ENCODE peak calls at places on chromosomes 12 and 14, in seven cellular contexts. Q, D, O, B, N, F and L are unnamed samples.

GRCh38 chr14:52110441-52111086 is 41.7 kb upstream of the NID2 start:
- DNase-seq in N (no peak), D (no peak), B (no peak), F (no peak), Q (no peak), O (peak), L (no peak)

GRCh38 chr12:68375701-68376469 is 43.7 kb upstream of the MDM1 start:
- DNase-seq in D (no peak), O (no peak), F (no peak), B (no peak), N (no peak), Q (no peak), L (no peak)

GRCh38 chr12:30908389-30909087 is 18.0 kb upstream of the TSPAN11 start:
- DNase-seq in F (no peak), D (no peak), Q (peak), N (no peak), B (no peak), O (peak), L (peak)

GRCh38 chr14:20652996-20653975 is 11.8 kb upstream of the OR6S1 start:
- DNase-seq in B (no peak), F (no peak), D (no peak), N (peak), O (peak), Q (peak), L (peak)

GRCh38 chr14:61756135-61756534 is 6.1 kb upstream of the SNAPC1 start:
- DNase-seq in Q (no peak), F (no peak), O (no peak), N (no peak), B (no peak), D (no peak), L (no peak)

GRCh38 chr12:47954058-47954457 is 9.3 kb upstream of the TMEM106C start:
- DNase-seq in N (no peak), O (no peak), Q (no peak), F (no peak), B (no peak), D (peak), L (no peak)

GRCh38 chr12:4312251-4312650 is 8.8 kb upstream of the TIGAR start:
- DNase-seq in Q (no peak), O (no peak), N (no peak), B (no peak), F (no peak), D (no peak), L (no peak)

GRCh38 chr14:74547331-74547927 is 53.9 kb downstream of the ISCA2 start:
- DNase-seq in F (no peak), B (no peak), Q (no peak), N (no peak), D (no peak), O (no peak), L (no peak)